ENCODE peak calls at places on chromosome 10, in six cellular contexts. One of them, this sample, is unnamed.

GRCh38 chr10:114711487-114712250 is 53.6 kb upstream of the ABLIM1 start:
- DNase-seq in H1: no peak
- DNase-seq in mesenchymal stem cell: no peak
- DNase-seq in trophoblast cell: no peak
- DNase-seq in IMR-90: no peak
- DNase-seq in neuronal stem cell: no peak
- DNase-seq in this sample: peak

GRCh38 chr10:91049961-91050360 is 129.1 kb upstream of the ANKRD1 start:
- DNase-seq in mesenchymal stem cell: no peak
- DNase-seq in IMR-90: no peak
- DNase-seq in trophoblast cell: no peak
- DNase-seq in H1: no peak
- DNase-seq in neuronal stem cell: no peak
- DNase-seq in this sample: no peak

GRCh38 chr10:33193057-33193866 is 141.2 kb downstream of the NRP1 start:
- DNase-seq in neuronal stem cell: peak
- DNase-seq in H1: peak
- DNase-seq in trophoblast cell: peak
- DNase-seq in mesenchymal stem cell: peak
- DNase-seq in IMR-90: peak
- DNase-seq in this sample: peak

GRCh38 chr10:82221750-82222149 is 346.8 kb downstream of the NRG3 start:
- DNase-seq in IMR-90: no peak
- DNase-seq in H1: no peak
- DNase-seq in mesenchymal stem cell: no peak
- DNase-seq in trophoblast cell: no peak
- DNase-seq in neuronal stem cell: no peak
- DNase-seq in this sample: peak

GRCh38 chr10:67664936-67665335 is 31.1 kb downstream of the CTNNA3 start:
- DNase-seq in mesenchymal stem cell: peak
- DNase-seq in IMR-90: peak
- DNase-seq in H1: no peak
- DNase-seq in neuronal stem cell: no peak
- DNase-seq in trophoblast cell: no peak
- DNase-seq in this sample: no peak

GRCh38 chr10:82266438-82266837 is 391.4 kb downstream of the NRG3 start:
- DNase-seq in trophoblast cell: no peak
- DNase-seq in neuronal stem cell: no peak
- DNase-seq in H1: no peak
- DNase-seq in mesenchymal stem cell: peak
- DNase-seq in IMR-90: no peak
- DNase-seq in this sample: no peak

GRCh38 chr10:110013615-110014293 is 6.0 kb downstream of the ADD3 start:
- DNase-seq in IMR-90: no peak
- DNase-seq in neuronal stem cell: no peak
- DNase-seq in H1: no peak
- DNase-seq in mesenchymal stem cell: no peak
- DNase-seq in trophoblast cell: peak
- DNase-seq in this sample: no peak

GRCh38 chr10:5234106-5234877 is 37.7 kb downstream of the AKR1C4 start:
- DNase-seq in IMR-90: peak
- DNase-seq in mesenchymal stem cell: peak
- DNase-seq in neuronal stem cell: no peak
- DNase-seq in H1: no peak
- DNase-seq in trophoblast cell: no peak
- DNase-seq in this sample: no peak

GRCh38 chr10:90352288-90352687 is 505.6 kb downstream of the HTR7 start:
- DNase-seq in neuronal stem cell: no peak
- DNase-seq in trophoblast cell: no peak
- DNase-seq in mesenchymal stem cell: no peak
- DNase-seq in IMR-90: peak
- DNase-seq in H1: no peak
- DNase-seq in this sample: peak

GRCh38 chr10:86648706-86649426 is 5.5 kb upstream of the OPN4 start:
- DNase-seq in IMR-90: peak
- DNase-seq in mesenchymal stem cell: peak
- DNase-seq in trophoblast cell: no peak
- DNase-seq in H1: no peak
- DNase-seq in neuronal stem cell: no peak
- DNase-seq in this sample: no peak

GRCh38 chr10:21171197-21171935 is 274.3 kb upstream of the NEBL start:
- DNase-seq in H1: no peak
- DNase-seq in IMR-90: no peak
- DNase-seq in neuronal stem cell: no peak
- DNase-seq in trophoblast cell: no peak
- DNase-seq in mesenchymal stem cell: peak
- DNase-seq in this sample: peak

GRCh38 chr10:114607358-114607998 is 50.6 kb downstream of the ABLIM1 start:
- DNase-seq in neuronal stem cell: no peak
- DNase-seq in trophoblast cell: no peak
- DNase-seq in H1: no peak
- DNase-seq in mesenchymal stem cell: no peak
- DNase-seq in IMR-90: peak
- DNase-seq in this sample: no peak

GRCh38 chr10:45438457-45439090 is 64.6 kb downstream of the ALOX5 start:
- DNase-seq in neuronal stem cell: no peak
- DNase-seq in H1: no peak
- DNase-seq in trophoblast cell: no peak
- DNase-seq in mesenchymal stem cell: no peak
- DNase-seq in IMR-90: no peak
- DNase-seq in this sample: no peak

GRCh38 chr10:31426425-31426824 is 107.4 kb downstream of the ZEB1 start:
- DNase-seq in trophoblast cell: no peak
- DNase-seq in mesenchymal stem cell: peak
- DNase-seq in IMR-90: peak
- DNase-seq in neuronal stem cell: no peak
- DNase-seq in H1: no peak
- DNase-seq in this sample: no peak

GRCh38 chr10:86117051-86117450 is 249.5 kb downstream of the GRID1 start:
- DNase-seq in IMR-90: no peak
- DNase-seq in neuronal stem cell: no peak
- DNase-seq in trophoblast cell: no peak
- DNase-seq in mesenchymal stem cell: no peak
- DNase-seq in H1: no peak
- DNase-seq in this sample: no peak

GRCh38 chr10:126185666-126186447 is 202.4 kb downstream of the ADAM12 start:
- DNase-seq in mesenchymal stem cell: no peak
- DNase-seq in IMR-90: no peak
- DNase-seq in neuronal stem cell: no peak
- DNase-seq in trophoblast cell: no peak
- DNase-seq in H1: no peak
- DNase-seq in this sample: no peak

GRCh38 chr10:3969876-3970666 is 185.1 kb upstream of the KLF6 start:
- DNase-seq in neuronal stem cell: no peak
- DNase-seq in mesenchymal stem cell: peak
- DNase-seq in H1: no peak
- DNase-seq in trophoblast cell: peak
- DNase-seq in IMR-90: peak
- DNase-seq in this sample: no peak

GRCh38 chr10:59091239-59091638 is 85.2 kb upstream of the PHYHIPL start:
- DNase-seq in H1: no peak
- DNase-seq in mesenchymal stem cell: no peak
- DNase-seq in trophoblast cell: no peak
- DNase-seq in neuronal stem cell: peak
- DNase-seq in IMR-90: no peak
- DNase-seq in this sample: no peak

GRCh38 chr10:62467509-62467908 is 93.3 kb downstream of the ZNF365 start:
- DNase-seq in trophoblast cell: no peak
- DNase-seq in H1: no peak
- DNase-seq in mesenchymal stem cell: no peak
- DNase-seq in neuronal stem cell: no peak
- DNase-seq in IMR-90: peak
- DNase-seq in this sample: no peak

GRCh38 chr10:11150255-11150731 is 132.6 kb downstream of the CELF2 start:
- DNase-seq in IMR-90: no peak
- DNase-seq in neuronal stem cell: no peak
- DNase-seq in mesenchymal stem cell: no peak
- DNase-seq in trophoblast cell: no peak
- DNase-seq in H1: no peak
- DNase-seq in this sample: no peak

GRCh38 chr10:42149027-42149700 is 489.2 kb downstream of the ZNF33B start:
- DNase-seq in trophoblast cell: no peak
- DNase-seq in IMR-90: no peak
- DNase-seq in mesenchymal stem cell: no peak
- DNase-seq in neuronal stem cell: no peak
- DNase-seq in H1: no peak
- DNase-seq in this sample: no peak

GRCh38 chr10:122669842-122670241 is 29.8 kb downstream of the C10orf120 start:
- DNase-seq in neuronal stem cell: no peak
- DNase-seq in trophoblast cell: no peak
- DNase-seq in mesenchymal stem cell: no peak
- DNase-seq in H1: no peak
- DNase-seq in IMR-90: no peak
- DNase-seq in this sample: peak

GRCh38 chr10:80805343-80806020 is 267.8 kb downstream of the SH2D4B start:
- DNase-seq in trophoblast cell: no peak
- DNase-seq in neuronal stem cell: no peak
- DNase-seq in H1: no peak
- DNase-seq in mesenchymal stem cell: no peak
- DNase-seq in IMR-90: no peak
- DNase-seq in this sample: peak

GRCh38 chr10:96124230-96125141 is 5.6 kb upstream of the ZNF518A start:
- DNase-seq in IMR-90: peak
- DNase-seq in trophoblast cell: peak
- DNase-seq in mesenchymal stem cell: peak
- DNase-seq in H1: peak
- DNase-seq in neuronal stem cell: peak
- DNase-seq in this sample: peak

GRCh38 chr10:44417761-44418160 is 32.9 kb upstream of the CXCL12 start:
- DNase-seq in H1: no peak
- DNase-seq in IMR-90: no peak
- DNase-seq in trophoblast cell: no peak
- DNase-seq in mesenchymal stem cell: no peak
- DNase-seq in neuronal stem cell: no peak
- DNase-seq in this sample: no peak

GRCh38 chr10:124367936-124368335 is 50.8 kb downstream of the OAT start:
- DNase-seq in neuronal stem cell: no peak
- DNase-seq in IMR-90: no peak
- DNase-seq in H1: no peak
- DNase-seq in mesenchymal stem cell: no peak
- DNase-seq in trophoblast cell: no peak
- DNase-seq in this sample: no peak
- H3K27ac ChIP-seq in neuronal stem cell: no peak
- H3K27ac ChIP-seq in IMR-90: no peak
- H3K27ac ChIP-seq in H1: no peak
- H3K27ac ChIP-seq in mesenchymal stem cell: no peak
- H3K27ac ChIP-seq in trophoblast cell: no peak
- H3K27ac ChIP-seq in this sample: no peak

GRCh38 chr10:89351402-89352038 is 23.7 kb downstream of the IFIT3 start:
- DNase-seq in neuronal stem cell: no peak
- DNase-seq in trophoblast cell: no peak
- DNase-seq in mesenchymal stem cell: peak
- DNase-seq in IMR-90: peak
- DNase-seq in H1: no peak
- DNase-seq in this sample: no peak
- H2BK5ac ChIP-seq in neuronal stem cell: no peak
- H2BK5ac ChIP-seq in trophoblast cell: no peak
- H2BK5ac ChIP-seq in mesenchymal stem cell: peak
- H2BK5ac ChIP-seq in IMR-90: peak
- H2BK5ac ChIP-seq in H1: no peak
- H2BK5ac ChIP-seq in this sample: no peak

GRCh38 chr10:119441151-119441821 is 101.2 kb downstream of the RGS10 start:
- DNase-seq in neuronal stem cell: no peak
- DNase-seq in trophoblast cell: no peak
- DNase-seq in IMR-90: peak
- DNase-seq in H1: no peak
- DNase-seq in mesenchymal stem cell: peak
- DNase-seq in this sample: no peak

GRCh38 chr10:119443970-119444660 is 98.4 kb downstream of the RGS10 start:
- DNase-seq in mesenchymal stem cell: no peak
- DNase-seq in IMR-90: no peak
- DNase-seq in H1: no peak
- DNase-seq in neuronal stem cell: no peak
- DNase-seq in trophoblast cell: no peak
- DNase-seq in this sample: no peak

GRCh38 chr10:119443441-119443840 is 99.1 kb downstream of the RGS10 start:
- DNase-seq in mesenchymal stem cell: no peak
- DNase-seq in neuronal stem cell: no peak
- DNase-seq in trophoblast cell: no peak
- DNase-seq in H1: no peak
- DNase-seq in IMR-90: no peak
- DNase-seq in this sample: no peak

GRCh38 chr10:119441921-119442757 is 100.4 kb downstream of the RGS10 start:
- DNase-seq in IMR-90: no peak
- DNase-seq in trophoblast cell: no peak
- DNase-seq in neuronal stem cell: no peak
- DNase-seq in H1: no peak
- DNase-seq in mesenchymal stem cell: no peak
- DNase-seq in this sample: no peak

GRCh38 chr10:119442758-119443060 is 99.8 kb downstream of the RGS10 start:
- DNase-seq in trophoblast cell: no peak
- DNase-seq in neuronal stem cell: no peak
- DNase-seq in H1: no peak
- DNase-seq in mesenchymal stem cell: no peak
- DNase-seq in IMR-90: no peak
- DNase-seq in this sample: no peak
- H3K14ac ChIP-seq in trophoblast cell: no peak
- H3K14ac ChIP-seq in neuronal stem cell: no peak
- H3K14ac ChIP-seq in H1: no peak
- H3K14ac ChIP-seq in mesenchymal stem cell: no peak
- H3K14ac ChIP-seq in IMR-90: no peak
- H3K14ac ChIP-seq in this sample: no peak

GRCh38 chr10:78320416-78320815 is 286.8 kb downstream of the RPS24 start:
- DNase-seq in IMR-90: no peak
- DNase-seq in H1: no peak
- DNase-seq in mesenchymal stem cell: no peak
- DNase-seq in neuronal stem cell: no peak
- DNase-seq in trophoblast cell: no peak
- DNase-seq in this sample: no peak

GRCh38 chr10:78319371-78319770 is 285.7 kb downstream of the RPS24 start:
- DNase-seq in H1: no peak
- DNase-seq in mesenchymal stem cell: peak
- DNase-seq in trophoblast cell: no peak
- DNase-seq in neuronal stem cell: no peak
- DNase-seq in IMR-90: no peak
- DNase-seq in this sample: no peak

GRCh38 chr10:78316451-78316931 is 282.8 kb downstream of the RPS24 start:
- DNase-seq in trophoblast cell: no peak
- DNase-seq in IMR-90: peak
- DNase-seq in neuronal stem cell: no peak
- DNase-seq in H1: no peak
- DNase-seq in mesenchymal stem cell: peak
- DNase-seq in this sample: no peak

GRCh38 chr10:78319841-78320240 is 286.2 kb downstream of the RPS24 start:
- DNase-seq in H1: no peak
- DNase-seq in mesenchymal stem cell: no peak
- DNase-seq in IMR-90: no peak
- DNase-seq in trophoblast cell: no peak
- DNase-seq in neuronal stem cell: no peak
- DNase-seq in this sample: no peak

DNA sequence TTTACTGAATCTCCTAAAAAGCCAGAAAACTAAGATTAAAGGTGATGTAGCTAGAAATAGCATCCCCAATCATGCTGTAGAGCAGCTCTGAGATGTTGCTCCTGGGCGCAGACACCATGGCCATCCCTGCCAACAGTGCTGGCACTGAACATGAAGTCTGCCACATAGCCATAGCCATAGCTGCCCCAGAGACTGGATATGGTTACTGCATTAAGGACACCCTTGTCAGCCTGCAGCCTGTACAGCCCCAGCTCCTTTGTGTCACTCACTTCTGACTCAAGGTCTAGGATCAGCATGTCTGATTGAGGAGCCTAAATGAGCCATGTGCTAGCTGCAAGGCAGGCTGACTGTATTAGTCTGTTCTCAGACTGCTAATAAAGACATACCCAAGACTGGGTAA is 284.6 kb downstream of the RPS24 start:
- DNase-seq in neuronal stem cell: no peak
- DNase-seq in IMR-90: no peak
- DNase-seq in H1: no peak
- DNase-seq in mesenchymal stem cell: no peak
- DNase-seq in trophoblast cell: no peak
- DNase-seq in this sample: no peak
- H3K27ac ChIP-seq in neuronal stem cell: no peak
- H3K27ac ChIP-seq in IMR-90: no peak
- H3K27ac ChIP-seq in H1: no peak
- H3K27ac ChIP-seq in mesenchymal stem cell: no peak
- H3K27ac ChIP-seq in trophoblast cell: no peak
- H3K27ac ChIP-seq in this sample: no peak